ENCODE peak calls at places on chromosomes 12 and 14, in five cellular contexts. I is dorsolateral prefrontal cortex; X is neuronal stem cell; M is Karpas-422; Y is CD4-positive, CD25-positive, alpha-beta regulatory T cell. L is an unnamed sample.

GRCh38 chr12:106090586-106091411 is 48.0 kb downstream of the NUAK1 start:
- DNase-seq in I (no peak), X (no peak), M (no peak), Y (no peak), L (no peak)

GRCh38 chr14:87995500-87996275 is 2.7 kb upstream of the GALC start:
- DNase-seq in I (no peak), X (no peak), M (no peak), Y (peak; percentile 19), L (no peak)

GRCh38 chr14:81435578-81436295 is 35.6 kb upstream of the STON2 start:
- DNase-seq in I (peak; percentile 27), X (peak; percentile 70), M (no peak), Y (peak; percentile 27), L (peak; percentile 56)

GRCh38 chr12:48054955-48055821 is 50.7 kb downstream of the SENP1 start:
- DNase-seq in I (no peak), X (no peak), M (no peak), Y (peak; percentile 17), L (no peak)

GRCh38 chr12:12441891-12442461 is 85.1 kb downstream of the BORCS5 start:
- DNase-seq in I (no peak), X (no peak), M (no peak), Y (peak; percentile 85), L (no peak)

GRCh38 chr14:68230941-68231717 is 411.6 kb downstream of the RAD51B start:
- DNase-seq in I (no peak), X (no peak), M (no peak), Y (no peak), L (no peak)

GRCh38 chr12:14283489-14284144 is 81.9 kb upstream of the ATF7IP start:
- DNase-seq in I (no peak), X (no peak), M (peak; percentile 75), Y (no peak), L (no peak)

GRCh38 chr12:40431169-40431568 is 206.4 kb downstream of the LRRK2 start:
- DNase-seq in I (no peak), X (no peak), M (no peak), Y (no peak), L (no peak)

GRCh38 chr14:65351493-65352224 is 60.9 kb upstream of the FUT8 start:
- DNase-seq in I (no peak), X (no peak), M (peak; percentile 72), Y (no peak), L (no peak)
- H3K27ac ChIP-seq in I (no peak overlapping the region), X (no peak overlapping the region), M (peak overlapping the region; percentile 9), Y (no peak overlapping the region), L (no peak overlapping the region)

GRCh38 chr14:52222901-52223300 is 44.6 kb upstream of the PTGDR start:
- DNase-seq in I (no peak), X (no peak), M (no peak), Y (no peak), L (no peak)

GRCh38 chr14:52219488-52220084 is 47.9 kb upstream of the PTGDR start:
- DNase-seq in I (no peak), X (no peak), M (no peak), Y (no peak), L (no peak)

DNA sequence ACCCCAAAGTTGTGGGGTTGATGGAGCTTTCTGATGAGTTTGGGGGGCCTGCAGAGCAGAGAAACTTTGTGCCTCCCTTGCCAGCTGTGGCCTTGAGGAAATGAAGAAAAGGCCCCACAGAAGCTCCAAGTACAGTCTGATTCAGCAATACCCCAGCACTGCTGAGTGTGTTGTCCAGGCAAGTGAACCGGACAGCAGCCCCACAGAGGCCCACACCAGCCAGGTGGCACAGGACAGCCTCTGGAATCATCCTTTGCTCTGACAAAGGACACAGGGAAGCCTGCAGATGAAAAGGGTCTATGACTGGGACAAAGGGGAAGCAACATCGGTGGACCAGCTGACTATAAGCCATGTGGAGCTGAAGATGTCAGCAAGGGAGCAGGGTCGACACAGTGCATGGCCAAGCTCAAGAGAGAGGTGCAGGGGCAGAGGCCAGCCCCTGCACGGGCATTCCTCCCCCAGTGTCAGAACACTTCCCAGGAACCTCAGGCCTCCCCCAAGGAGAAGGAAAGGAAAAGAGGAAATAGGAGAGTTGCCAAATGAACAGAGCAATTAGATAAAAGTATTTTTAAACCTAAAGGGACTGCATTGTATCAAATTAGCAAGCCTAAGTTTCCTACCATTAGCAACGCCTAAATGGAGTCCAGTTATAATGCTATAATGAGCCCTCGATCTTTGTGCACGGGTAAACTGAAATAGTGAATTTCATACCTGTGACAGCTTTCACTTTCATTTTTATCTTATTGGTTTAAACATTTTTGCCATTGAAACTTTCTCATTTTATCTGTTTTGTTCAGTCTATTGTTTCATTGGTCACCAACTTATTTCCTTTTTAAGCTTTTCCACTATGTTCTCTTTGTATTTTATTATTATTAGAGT is 46.3 kb upstream of the PTGDR start:
- DNase-seq in I (no peak), X (no peak), M (no peak), Y (peak; percentile 60), L (no peak)
- H3K4me3 ChIP-seq in I (no peak overlapping the region), X (peak overlapping the region; percentile 4), M (peak overlapping the region; percentile 28), Y (peak overlapping the region; percentile 91), L (peak overlapping the region; percentile 40)

DNA sequence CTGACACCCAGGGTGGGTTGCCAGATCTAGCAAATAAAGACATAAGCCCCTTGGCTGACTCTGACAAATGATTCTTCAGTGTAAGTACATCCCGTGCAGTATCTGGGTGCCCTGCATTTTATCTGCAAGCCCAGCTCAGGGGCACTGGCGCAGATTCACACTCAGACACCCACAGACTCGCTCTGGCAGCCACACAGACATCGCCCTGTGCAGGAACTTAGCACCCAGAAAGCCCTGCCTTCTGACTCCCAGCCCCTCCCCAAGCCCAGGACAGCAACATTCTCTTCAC is 44.9 kb upstream of the NCOR2 start:
- DNase-seq in I (no peak), X (no peak), M (no peak), Y (no peak), L (no peak)
- H3K27ac ChIP-seq in I (no peak overlapping the region), X (no peak overlapping the region), M (no peak overlapping the region), Y (no peak overlapping the region), L (no peak overlapping the region)

GRCh38 chr12:94768398-94769039 is 118.2 kb upstream of the TMCC3 start:
- DNase-seq in I (no peak), X (no peak), M (peak; percentile 86), Y (no peak), L (no peak)

GRCh38 chr12:94767971-94768370 is 117.6 kb upstream of the TMCC3 start:
- DNase-seq in I (no peak), X (no peak), M (no peak), Y (no peak), L (no peak)

GRCh38 chr12:94769746-94770396 is 119.5 kb upstream of the TMCC3 start:
- DNase-seq in I (no peak), X (no peak), M (peak; percentile 78), Y (no peak), L (no peak)

GRCh38 chr12:94770397-94770759 is 120.0 kb upstream of the TMCC3 start:
- DNase-seq in I (no peak), X (no peak), M (no peak), Y (no peak), L (no peak)

GRCh38 chr12:94769040-94769420 is 118.7 kb upstream of the TMCC3 start:
- DNase-seq in I (no peak), X (no peak), M (peak; percentile 92), Y (peak; percentile 29), L (no peak)
- H3K4me3 ChIP-seq in I (no peak overlapping the region), X (no peak overlapping the region), M (peak overlapping the region; percentile 62), Y (no peak overlapping the region), L (no peak overlapping the region)

GRCh38 chr12:98438826-98439225 is 76.6 kb upstream of the TMPO start:
- DNase-seq in I (no peak), X (no peak), M (no peak), Y (no peak), L (no peak)

GRCh38 chr12:98440165-98440581 is 75.2 kb upstream of the TMPO start:
- DNase-seq in I (no peak), X (no peak), M (no peak), Y (no peak), L (peak; percentile 70)

GRCh38 chr12:98439471-98440164 is 75.8 kb upstream of the TMPO start:
- DNase-seq in I (no peak), X (no peak), M (no peak), Y (no peak), L (no peak)
- H3K27ac ChIP-seq in I (peak overlapping the region; percentile 84), X (no peak overlapping the region), M (no peak overlapping the region), Y (no peak overlapping the region), L (peak overlapping the region; percentile 78)

L was measured in lower lobe of right lung.